ENCODE peak calls at places on chromosomes 6 and 20, in five cellular contexts. V is H9, Z is IMR-90, S is H1, D is neuronal stem cell. F is an unnamed sample. For H3K4me1 and H3K9me3, the result is how much of the 10 kb centered on the place peaks cover.

GRCh38 chr6:7528565-7528964 is 12.9 kb upstream of the DSP start:
- DNase-seq in V (no peak), Z (peak), S (no peak), D (no peak), F (no peak)

GRCh38 chr6:10505529-10505928 is 15.6 kb upstream of the GCNT2 start:
- DNase-seq in V (no peak), Z (no peak), S (no peak), D (no peak), F (no peak)

GRCh38 chr6:158142789-158143188 is 25.3 kb downstream of the SERAC1 start:
- DNase-seq in V (no peak), Z (peak), S (no peak), D (no peak), F (peak)

GRCh38 chr20:61682114-61682997 is 383.3 kb downstream of the TAF4 start:
- DNase-seq in V (no peak), Z (no peak), S (no peak), D (no peak), F (no peak)

GRCh38 chr20:35341366-35342028 is 49.3 kb upstream of the FAM83C start:
- DNase-seq in V (no peak), Z (peak), S (no peak), D (no peak), F (no peak)

GRCh38 chr6:30227763-30228487 is 14.7 kb upstream of the TRIM26 start:
- DNase-seq in V (no peak), Z (no peak), S (no peak), D (no peak), F (no peak)

GRCh38 chr20:1215386-1216170 is 10.3 kb upstream of the RAD21L1 start:
- DNase-seq in V (no peak), Z (no peak), S (no peak), D (no peak), F (no peak)

GRCh38 chr20:327041-327945 is 1.9 kb downstream of the SOX12 start:
- DNase-seq in V (peak), Z (peak), S (peak), D (peak), F (peak)

GRCh38 chr6:165181951-165182414 is 127.4 kb downstream of the C6orf118 start:
- DNase-seq in V (no peak), Z (no peak), S (no peak), D (no peak), F (peak)
- H3K4me1 ChIP-seq in V (under half), Z (under half), S (under half), D (under half), F (under half)

DNA sequence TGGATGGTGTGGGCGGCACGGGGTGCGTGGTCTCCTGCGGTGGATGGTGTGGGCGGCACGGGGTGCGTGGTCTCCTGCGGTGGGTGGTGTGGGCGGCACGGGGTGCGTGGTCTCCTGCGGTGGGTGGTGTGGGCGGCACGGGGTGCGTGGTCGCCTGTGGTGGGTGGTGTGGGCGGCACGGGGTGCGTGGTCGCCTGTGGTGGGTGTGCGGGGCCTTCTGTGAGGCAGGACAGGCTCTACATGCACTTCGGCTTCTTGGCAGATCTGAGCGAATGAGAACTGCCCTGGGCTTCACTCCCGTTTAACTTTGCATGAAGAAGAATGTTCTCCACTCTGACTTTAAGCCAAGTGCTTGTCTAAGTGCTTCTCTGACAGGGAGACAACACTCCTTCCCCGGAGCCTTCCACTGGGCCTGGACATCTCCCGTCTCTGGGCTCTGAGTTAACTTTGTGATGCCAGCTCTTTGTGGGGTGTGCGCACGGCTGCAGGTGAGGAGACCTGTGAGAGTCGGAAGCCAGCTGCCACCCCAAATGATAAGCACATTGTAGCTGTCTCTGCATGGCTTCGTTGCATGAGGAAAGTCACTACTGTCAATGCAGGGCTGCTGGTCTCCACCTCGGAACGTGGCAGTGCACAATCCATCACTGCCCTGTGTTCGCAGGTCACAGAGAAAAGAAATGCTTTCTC is 244.8 kb downstream of the DLL1 start:
- DNase-seq in V (no peak), Z (no peak), S (no peak), D (no peak), F (no peak)
- H3K9me3 ChIP-seq in V (under half), Z (under half), S (under half), D (under half), F (under half)

GRCh38 chr20:52037370-52037769 is 154.2 kb downstream of the ZFP64 start:
- DNase-seq in V (no peak), Z (no peak), S (no peak), D (no peak), F (no peak)
- H4K91ac ChIP-seq in V (no peak), Z (no peak), S (no peak), D (no peak), F (no peak)

DNA sequence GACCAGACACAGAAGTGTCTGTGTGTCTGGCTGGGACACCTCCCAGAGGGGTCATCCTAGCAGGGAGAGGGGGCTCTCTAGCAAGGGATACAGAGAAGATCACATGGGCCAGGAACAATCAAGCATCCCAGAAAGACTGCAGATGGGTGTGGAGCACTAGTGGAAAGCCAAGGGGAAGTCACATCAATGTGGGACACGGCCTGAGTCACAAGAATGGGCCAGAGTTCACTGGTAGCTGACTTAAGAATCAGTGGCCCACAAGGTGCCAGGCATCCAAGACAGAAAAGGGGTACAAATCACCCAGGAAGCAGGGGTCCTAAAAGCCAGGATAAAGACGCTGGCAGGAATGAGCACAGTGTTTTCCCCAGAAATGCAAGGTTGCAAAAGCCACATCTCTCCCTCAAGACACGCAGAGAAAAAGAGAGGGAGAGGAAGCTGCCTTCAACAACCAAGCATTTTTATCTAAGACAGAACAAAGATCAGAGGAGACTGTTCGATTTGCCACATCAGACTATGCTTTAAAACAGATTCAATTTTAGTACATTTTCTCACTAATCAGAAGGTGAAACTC is 113.6 kb upstream of the DST start:
- DNase-seq in V (no peak), Z (no peak), S (no peak), D (no peak), F (no peak)
- H3K4me1 ChIP-seq in V (under half), Z (under half), S (under half), D (under half), F (under half)